ENCODE peak calls at places on chromosomes 1 and 21, in seven cellular contexts. J is bronchial epithelial cell, N is PC-3, Y is fibroblast of lung, E is ovary, X is GM13976, U is brain microvascular endothelial cell. L is an unnamed sample.
A peak's percentile ranks its signal among the peaks of the same experiment; 100 is the strongest.

GRCh38 chr1:77467196-77467595 is 185.4 kb downstream of the AK5 start:
- DNase-seq in E (no peak), Y (no peak), U (no peak), J (no peak), N (no peak), X (no peak), L (no peak)

GRCh38 chr1:178127482-178127881 is 33.6 kb downstream of the RASAL2 start:
- DNase-seq in Y (no peak), U (no peak), E (no peak), N (no peak), J (peak; percentile 28), X (no peak), L (no peak)

GRCh38 chr1:92968138-92969032 is 7.1 kb upstream of the DIPK1A start:
- DNase-seq in J (peak; percentile 46), N (peak; percentile 59), Y (peak; percentile 9), E (no peak), X (no peak), U (no peak), L (no peak)

GRCh38 chr21:45266518-45267389 is 20.9 kb downstream of the POFUT2 start:
- DNase-seq in N (no peak), J (no peak), X (no peak), Y (no peak), U (peak; percentile 25), E (peak; percentile 20), L (no peak)

GRCh38 chr1:89904219-89904980 is 83.6 kb downstream of the LRRC8D start:
- DNase-seq in J (no peak), N (no peak), Y (no peak), E (no peak), X (no peak), U (no peak), L (no peak)

GRCh38 chr1:155261401-155261887 is 716 bp downstream of the SCAMP3 start:
- DNase-seq in U (no peak), N (no peak), X (no peak), J (no peak), E (no peak), Y (no peak), L (no peak)

GRCh38 chr1:205274041-205274691 is 46.4 kb downstream of the TMCC2 start:
- DNase-seq in E (no peak), Y (no peak), N (no peak), J (no peak), U (no peak), X (no peak), L (no peak)

GRCh38 chr1:204341380-204341779 is 18.3 kb downstream of the PLEKHA6 start:
- DNase-seq in J (no peak), N (no peak), X (no peak), Y (peak; percentile 31), U (no peak), E (no peak), L (peak; percentile 66)

GRCh38 chr21:46160563-46161179 is 5.3 kb upstream of the FTCD start:
- DNase-seq in X (no peak), U (no peak), E (peak; percentile 34), J (no peak), Y (no peak), N (no peak), L (no peak)

GRCh38 chr1:205827623-205828022 is 14.6 kb upstream of the SLC41A1 start:
- DNase-seq in J (no peak), X (no peak), U (no peak), E (no peak), N (no peak), Y (no peak), L (no peak)

DNA sequence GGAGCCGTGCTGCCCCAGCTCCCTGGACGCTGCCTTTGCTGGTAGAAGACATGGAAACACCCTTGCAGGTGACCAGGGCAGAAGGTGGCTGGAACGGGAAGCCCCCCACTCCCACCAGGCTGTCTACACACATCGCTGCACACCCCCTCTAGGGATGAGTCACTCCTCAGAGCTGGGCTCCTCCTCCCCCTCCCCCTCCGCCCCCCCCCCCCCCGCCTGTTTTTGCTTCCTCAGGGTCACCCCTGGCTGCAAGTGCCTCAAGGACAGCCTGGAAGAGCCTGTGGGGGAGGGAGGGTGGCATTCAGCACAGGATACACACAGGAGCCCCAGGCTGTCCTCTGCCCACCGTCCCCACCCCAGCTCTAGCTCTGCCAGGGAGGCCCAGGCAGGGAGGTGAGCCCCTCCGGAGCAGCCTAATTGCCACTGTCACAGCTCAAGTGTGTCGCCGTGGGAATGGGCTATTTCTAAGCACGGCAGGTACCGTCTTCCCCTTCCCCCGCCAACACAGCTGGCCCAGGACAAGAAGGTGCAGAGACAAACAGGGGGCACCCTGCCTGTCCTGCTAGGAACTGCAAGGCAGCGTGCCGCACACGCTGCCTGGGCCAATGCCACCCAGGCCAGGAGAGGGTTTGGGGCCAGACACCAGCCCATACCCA is 2.5 kb downstream of the FNDC10 start:
- DNase-seq in J (no peak), N (peak; percentile 55), Y (no peak), U (no peak), E (no peak), X (peak; percentile 76), L (no peak)
- TF ChIP-seq CTCF in J (peak; percentile 53), N (peak; percentile 55), Y (peak; percentile 43), U (peak; percentile 63), E (no peak), X (peak; percentile 15), L (peak; percentile 58)

GRCh38 chr1:60425528-60425927 is 352.0 kb upstream of the C1orf87 start:
- DNase-seq in N (peak; percentile 46), U (peak; percentile 18), X (no peak), E (no peak), Y (peak; percentile 6), J (peak; percentile 18), L (no peak)
- TF ChIP-seq CTCF in N (peak; percentile 62), U (peak; percentile 68), X (peak; percentile 11), E (no peak), Y (peak; percentile 46), J (peak; percentile 46), L (peak; percentile 28)

GRCh38 chr1:44543064-44543815 is 131.0 kb downstream of the TMEM53 start:
- DNase-seq in Y (no peak), X (no peak), J (no peak), U (no peak), N (no peak), E (no peak), L (no peak)
- TF ChIP-seq CTCF in Y (no peak), X (no peak), J (no peak), U (no peak), N (no peak), E (no peak), L (no peak)

GRCh38 chr1:8315573-8316475 is 2.1 kb upstream of the SLC45A1 start:
- DNase-seq in X (no peak), N (peak; percentile 31), J (no peak), U (no peak), Y (no peak), E (no peak), L (no peak)
- TF ChIP-seq CTCF in X (no peak), N (peak; percentile 46), J (peak; percentile 9), U (peak; percentile 62), Y (peak; percentile 21), E (no peak), L (peak; percentile 58)

GRCh38 chr1:156445789-156446263 is 54.7 kb downstream of the MEF2D start:
- DNase-seq in Y (peak; percentile 75), N (peak; percentile 96), J (peak; percentile 63), E (peak; percentile 87), U (peak; percentile 69), X (peak; percentile 73), L (peak; percentile 78)
- TF ChIP-seq CTCF in Y (peak; percentile 98), N (peak; percentile 97), J (peak; percentile 87), E (peak; percentile 82), U (peak; percentile 99), X (peak; percentile 90), L (peak; percentile 96)